ENCODE peak calls at places on chromosomes 12 and 14, in seven cellular contexts. One of them, this sample, is unnamed.

GRCh38 chr14:94075008-94075407 is 6.0 kb downstream of the DDX24 start:
- DNase-seq in right lobe of liver: no peak
- DNase-seq in MM.1S: no peak
- DNase-seq in IMR-90: no peak
- DNase-seq in BJ: no peak
- DNase-seq in AG10803: no peak
- DNase-seq in suprapubic skin: no peak
- DNase-seq in this sample: no peak

GRCh38 chr12:94706250-94706661 is 55.9 kb upstream of the TMCC3 start:
- DNase-seq in right lobe of liver: no peak
- DNase-seq in MM.1S: no peak
- DNase-seq in IMR-90: no peak
- DNase-seq in BJ: no peak
- DNase-seq in AG10803: no peak
- DNase-seq in suprapubic skin: no peak
- DNase-seq in this sample: no peak

GRCh38 chr14:50139192-50139591 is 22.8 kb upstream of the VCPKMT start:
- DNase-seq in right lobe of liver: no peak
- DNase-seq in MM.1S: no peak
- DNase-seq in IMR-90: no peak
- DNase-seq in BJ: no peak
- DNase-seq in AG10803: peak
- DNase-seq in suprapubic skin: no peak
- DNase-seq in this sample: no peak

GRCh38 chr12:131280426-131280825 is 326.7 kb downstream of the ADGRD1 start:
- DNase-seq in right lobe of liver: peak
- DNase-seq in MM.1S: no peak
- DNase-seq in IMR-90: no peak
- DNase-seq in BJ: no peak
- DNase-seq in AG10803: no peak
- DNase-seq in suprapubic skin: peak
- DNase-seq in this sample: no peak

GRCh38 chr12:3614806-3615466 is 123.9 kb downstream of the PRMT8 start:
- DNase-seq in right lobe of liver: no peak
- DNase-seq in MM.1S: no peak
- DNase-seq in IMR-90: no peak
- DNase-seq in BJ: no peak
- DNase-seq in AG10803: no peak
- DNase-seq in suprapubic skin: no peak
- DNase-seq in this sample: no peak

GRCh38 chr14:30445852-30446251 is 113.1 kb upstream of the G2E3 start:
- DNase-seq in right lobe of liver: no peak
- DNase-seq in MM.1S: no peak
- DNase-seq in IMR-90: no peak
- DNase-seq in BJ: no peak
- DNase-seq in AG10803: no peak
- DNase-seq in suprapubic skin: no peak
- DNase-seq in this sample: no peak

GRCh38 chr12:50242751-50243191 is 40.5 kb downstream of the LIMA1 start:
- DNase-seq in right lobe of liver: no peak
- DNase-seq in MM.1S: no peak
- DNase-seq in IMR-90: peak
- DNase-seq in BJ: peak
- DNase-seq in AG10803: peak
- DNase-seq in suprapubic skin: no peak
- DNase-seq in this sample: no peak

GRCh38 chr12:591571-592505 is 71.4 kb downstream of the NINJ2 start:
- DNase-seq in right lobe of liver: peak
- DNase-seq in MM.1S: no peak
- DNase-seq in IMR-90: no peak
- DNase-seq in BJ: no peak
- DNase-seq in AG10803: no peak
- DNase-seq in suprapubic skin: no peak
- DNase-seq in this sample: no peak

GRCh38 chr12:124964836-124965462 is 24.0 kb downstream of the DHX37 start:
- DNase-seq in right lobe of liver: no peak
- DNase-seq in MM.1S: no peak
- DNase-seq in IMR-90: no peak
- DNase-seq in BJ: no peak
- DNase-seq in AG10803: no peak
- DNase-seq in suprapubic skin: no peak
- DNase-seq in this sample: no peak

GRCh38 chr14:101966742-101967141 is 2.4 kb downstream of the DYNC1H1 start:
- DNase-seq in right lobe of liver: no peak
- DNase-seq in MM.1S: no peak
- DNase-seq in IMR-90: no peak
- DNase-seq in BJ: no peak
- DNase-seq in AG10803: no peak
- DNase-seq in suprapubic skin: no peak
- DNase-seq in this sample: no peak

GRCh38 chr14:101963611-101964296 is 619 bp upstream of the DYNC1H1 start:
- DNase-seq in right lobe of liver: no peak
- DNase-seq in MM.1S: no peak
- DNase-seq in IMR-90: no peak
- DNase-seq in BJ: no peak
- DNase-seq in AG10803: no peak
- DNase-seq in suprapubic skin: peak
- DNase-seq in this sample: no peak

GRCh38 chr14:101964297-101965144 is at the start of gene DYNC1H1:
- DNase-seq in right lobe of liver: peak
- DNase-seq in MM.1S: peak
- DNase-seq in IMR-90: peak
- DNase-seq in BJ: no peak
- DNase-seq in AG10803: peak
- DNase-seq in suprapubic skin: peak
- DNase-seq in this sample: peak

GRCh38 chr14:101965796-101966718 is 1.7 kb downstream of the DYNC1H1 start:
- DNase-seq in right lobe of liver: no peak
- DNase-seq in MM.1S: no peak
- DNase-seq in IMR-90: no peak
- DNase-seq in BJ: no peak
- DNase-seq in AG10803: peak
- DNase-seq in suprapubic skin: no peak
- DNase-seq in this sample: no peak

GRCh38 chr14:101965145-101965531 is 765 bp downstream of the DYNC1H1 start:
- DNase-seq in right lobe of liver: peak
- DNase-seq in MM.1S: peak
- DNase-seq in IMR-90: peak
- DNase-seq in BJ: no peak
- DNase-seq in AG10803: peak
- DNase-seq in suprapubic skin: peak
- DNase-seq in this sample: peak
- TF ChIP-seq CTCF in right lobe of liver: no peak
- TF ChIP-seq CTCF in MM.1S: no peak
- TF ChIP-seq CTCF in IMR-90: no peak
- TF ChIP-seq CTCF in BJ: no peak
- TF ChIP-seq CTCF in AG10803: no peak
- TF ChIP-seq CTCF in suprapubic skin: no peak
- TF ChIP-seq CTCF in this sample: no peak

GRCh38 chr14:105010891-105011291 is 10.0 kb downstream of the CDCA4 start:
- DNase-seq in right lobe of liver: no peak
- DNase-seq in MM.1S: no peak
- DNase-seq in IMR-90: no peak
- DNase-seq in BJ: no peak
- DNase-seq in AG10803: no peak
- DNase-seq in suprapubic skin: no peak
- DNase-seq in this sample: no peak

GRCh38 chr14:105013150-105013787 is 7.6 kb downstream of the CDCA4 start:
- DNase-seq in right lobe of liver: no peak
- DNase-seq in MM.1S: no peak
- DNase-seq in IMR-90: peak
- DNase-seq in BJ: no peak
- DNase-seq in AG10803: peak
- DNase-seq in suprapubic skin: peak
- DNase-seq in this sample: no peak

GRCh38 chr14:105014032-105014431 is 6.9 kb downstream of the CDCA4 start:
- DNase-seq in right lobe of liver: no peak
- DNase-seq in MM.1S: no peak
- DNase-seq in IMR-90: no peak
- DNase-seq in BJ: no peak
- DNase-seq in AG10803: no peak
- DNase-seq in suprapubic skin: no peak
- DNase-seq in this sample: no peak

GRCh38 chr14:105011312-105011990 is 9.4 kb downstream of the CDCA4 start:
- DNase-seq in right lobe of liver: no peak
- DNase-seq in MM.1S: no peak
- DNase-seq in IMR-90: no peak
- DNase-seq in BJ: no peak
- DNase-seq in AG10803: no peak
- DNase-seq in suprapubic skin: no peak
- DNase-seq in this sample: no peak

DNA sequence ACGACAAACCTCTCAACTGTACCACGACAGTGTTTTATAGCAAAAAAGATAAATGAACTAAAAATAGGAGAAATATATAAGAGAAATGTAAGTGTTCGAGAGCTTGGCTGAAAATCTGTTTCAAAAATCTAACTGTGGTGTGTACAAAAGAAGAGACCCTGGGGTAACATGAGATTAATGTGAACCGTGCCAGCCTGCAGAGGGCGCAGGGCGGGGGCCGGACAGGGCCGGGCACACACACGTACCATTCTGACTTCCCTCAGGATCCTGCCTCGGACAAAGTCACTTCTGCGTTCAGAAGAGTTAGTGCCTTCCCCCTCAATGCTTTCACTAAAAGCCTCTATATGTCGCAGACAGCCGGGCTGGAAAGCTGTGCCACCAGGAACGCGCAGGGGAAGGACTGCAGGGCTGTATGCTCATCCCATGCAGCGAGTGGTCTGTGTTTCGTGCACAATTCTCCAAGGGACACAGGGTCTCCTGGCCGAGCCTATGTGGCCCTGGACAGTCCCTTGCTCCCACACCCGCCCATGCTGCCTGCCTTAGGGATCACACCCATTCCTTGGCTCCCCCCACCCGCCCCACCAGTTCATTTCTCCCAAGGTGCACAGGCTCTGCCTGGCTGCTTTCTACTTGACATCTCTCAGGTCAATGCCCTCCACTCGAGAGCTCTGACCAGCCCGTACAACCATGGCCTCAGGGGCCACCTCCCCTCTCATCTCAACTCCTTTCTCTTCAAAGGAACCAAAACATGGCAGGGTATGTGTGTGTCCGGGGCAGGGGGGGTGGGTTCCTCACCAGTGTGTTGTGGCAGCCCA is 8.5 kb downstream of the CDCA4 start:
- DNase-seq in right lobe of liver: no peak
- DNase-seq in MM.1S: no peak
- DNase-seq in IMR-90: no peak
- DNase-seq in BJ: no peak
- DNase-seq in AG10803: no peak
- DNase-seq in suprapubic skin: no peak
- DNase-seq in this sample: no peak
- TF ChIP-seq CTCF in right lobe of liver: no peak
- TF ChIP-seq CTCF in MM.1S: no peak
- TF ChIP-seq CTCF in IMR-90: peak
- TF ChIP-seq CTCF in BJ: peak
- TF ChIP-seq CTCF in AG10803: peak
- TF ChIP-seq CTCF in suprapubic skin: no peak
- TF ChIP-seq CTCF in this sample: peak

GRCh38 chr14:69259531-69260245 is at the start of gene GALNT16:
- DNase-seq in right lobe of liver: no peak
- DNase-seq in MM.1S: no peak
- DNase-seq in IMR-90: peak
- DNase-seq in BJ: no peak
- DNase-seq in AG10803: no peak
- DNase-seq in suprapubic skin: no peak
- DNase-seq in this sample: peak
- TF ChIP-seq CTCF in right lobe of liver: no peak
- TF ChIP-seq CTCF in MM.1S: no peak
- TF ChIP-seq CTCF in IMR-90: peak
- TF ChIP-seq CTCF in BJ: peak
- TF ChIP-seq CTCF in AG10803: peak
- TF ChIP-seq CTCF in suprapubic skin: no peak
- TF ChIP-seq CTCF in this sample: peak

GRCh38 chr14:21101802-21102413 is 1.0 kb downstream of the TMEM253 start:
- DNase-seq in right lobe of liver: no peak
- DNase-seq in MM.1S: no peak
- DNase-seq in IMR-90: no peak
- DNase-seq in BJ: no peak
- DNase-seq in AG10803: no peak
- DNase-seq in suprapubic skin: no peak
- DNase-seq in this sample: no peak

GRCh38 chr14:21103710-21104447 is 3.0 kb downstream of the TMEM253 start:
- DNase-seq in right lobe of liver: peak
- DNase-seq in MM.1S: peak
- DNase-seq in IMR-90: peak
- DNase-seq in BJ: peak
- DNase-seq in AG10803: peak
- DNase-seq in suprapubic skin: peak
- DNase-seq in this sample: peak

GRCh38 chr14:21102472-21103164 is 1.8 kb downstream of the TMEM253 start:
- DNase-seq in right lobe of liver: no peak
- DNase-seq in MM.1S: no peak
- DNase-seq in IMR-90: no peak
- DNase-seq in BJ: no peak
- DNase-seq in AG10803: no peak
- DNase-seq in suprapubic skin: no peak
- DNase-seq in this sample: peak

GRCh38 chr14:21104448-21105060 is 3.7 kb downstream of the TMEM253 start:
- DNase-seq in right lobe of liver: peak
- DNase-seq in MM.1S: peak
- DNase-seq in IMR-90: peak
- DNase-seq in BJ: no peak
- DNase-seq in AG10803: peak
- DNase-seq in suprapubic skin: no peak
- DNase-seq in this sample: peak

DNA sequence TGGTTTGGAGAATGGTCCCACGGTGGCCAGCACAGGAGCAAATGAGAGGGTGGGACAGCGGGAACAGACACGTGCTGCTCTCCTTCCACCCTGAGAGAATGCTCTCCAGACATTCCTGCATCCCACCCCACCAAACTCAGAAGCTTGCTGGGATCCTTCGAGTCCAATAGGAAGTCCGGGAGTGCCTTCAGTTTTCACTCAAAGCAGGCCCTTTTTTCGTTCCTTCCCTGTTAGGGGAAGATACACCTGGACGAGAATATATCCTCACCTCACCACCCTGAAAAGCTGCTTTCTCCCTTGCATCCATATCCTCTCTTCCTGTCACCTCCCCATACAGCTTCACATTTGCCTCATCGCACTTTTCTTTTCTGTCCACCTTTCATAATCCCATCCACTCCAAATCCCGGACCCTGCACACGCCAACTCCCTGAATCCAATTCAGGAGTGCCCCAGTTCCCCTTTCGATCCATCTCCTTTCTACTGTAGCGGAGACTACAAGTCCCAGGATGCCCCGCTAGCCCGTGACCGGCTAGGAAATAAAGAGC is 2.4 kb downstream of the TMEM253 start:
- DNase-seq in right lobe of liver: no peak
- DNase-seq in MM.1S: no peak
- DNase-seq in IMR-90: no peak
- DNase-seq in BJ: no peak
- DNase-seq in AG10803: no peak
- DNase-seq in suprapubic skin: no peak
- DNase-seq in this sample: no peak
- TF ChIP-seq CTCF in right lobe of liver: no peak
- TF ChIP-seq CTCF in MM.1S: no peak
- TF ChIP-seq CTCF in IMR-90: no peak
- TF ChIP-seq CTCF in BJ: no peak
- TF ChIP-seq CTCF in AG10803: no peak
- TF ChIP-seq CTCF in suprapubic skin: no peak
- TF ChIP-seq CTCF in this sample: no peak